ENCODE peak calls at places on chromosomes 5 and 9, in six cellular contexts. B is astrocyte, J is tibial nerve, A is gastrocnemius medialis, S is breast epithelium, F is neural progenitor cell. Z is an unnamed sample. For H3K36me3, the result is how much of the 10 kb centered on the place peaks cover.

GRCh38 chr5:39584921-39585320 is 160.1 kb upstream of the DAB2 start:
- DNase-seq in A (no peak), S (no peak), B (peak), J (no peak), F (no peak), Z (no peak)

GRCh38 chr9:70034292-70034711 is 9.3 kb upstream of the MAMDC2 start:
- DNase-seq in B (peak), F (no peak), A (no peak), S (no peak), J (no peak), Z (no peak)

GRCh38 chr9:136864996-136865767 is 926 bp downstream of the EDF1 start:
- DNase-seq in J (no peak), S (no peak), B (no peak), A (no peak), F (no peak), Z (no peak)

GRCh38 chr9:120136685-120137084 is 443.3 kb downstream of the CDK5RAP2 start:
- DNase-seq in J (no peak), B (peak), A (no peak), S (no peak), F (no peak), Z (no peak)

GRCh38 chr5:24823625-24824024 is 178.8 kb upstream of the CDH10 start:
- DNase-seq in J (no peak), F (no peak), B (no peak), A (no peak), S (no peak), Z (peak)

GRCh38 chr9:78958887-78959286 is 612.9 kb upstream of the TLE4 start:
- DNase-seq in J (no peak), S (no peak), F (no peak), A (no peak), B (no peak), Z (no peak)

GRCh38 chr5:71471193-71471592 is 15.7 kb downstream of the BDP1 start:
- DNase-seq in B (peak), A (no peak), F (no peak), J (no peak), S (no peak), Z (no peak)

GRCh38 chr5:10789726-10790125 is 28.7 kb upstream of the DAP start:
- DNase-seq in S (no peak), A (no peak), J (no peak), F (no peak), B (peak), Z (no peak)

GRCh38 chr5:58499951-58500350 is 8.7 kb downstream of the GAPT start:
- DNase-seq in A (no peak), S (no peak), F (no peak), J (no peak), B (no peak), Z (no peak)

GRCh38 chr5:93894471-93895354 is 153.3 kb upstream of the POU5F2 start:
- DNase-seq in S (no peak), F (no peak), B (no peak), A (no peak), J (no peak), Z (peak)

GRCh38 chr9:35695801-35696420 is 6.2 kb upstream of the TPM2 start:
- DNase-seq in F (no peak), B (peak), J (no peak), A (no peak), S (no peak), Z (no peak)

GRCh38 chr9:35698231-35698630 is 8.5 kb upstream of the TPM2 start:
- DNase-seq in J (no peak), F (no peak), B (no peak), S (no peak), A (no peak), Z (no peak)

GRCh38 chr9:35696520-35697215 is 6.9 kb upstream of the TPM2 start:
- DNase-seq in J (peak), A (peak), B (no peak), F (peak), S (no peak), Z (peak)

GRCh38 chr9:35700031-35700430 is 10.3 kb upstream of the TPM2 start:
- DNase-seq in A (no peak), F (no peak), J (no peak), B (no peak), S (no peak), Z (no peak)

GRCh38 chr9:35697486-35697885 is 7.8 kb upstream of the TPM2 start:
- DNase-seq in B (no peak), F (no peak), S (no peak), J (no peak), A (no peak), Z (no peak)
- H3K36me3 ChIP-seq in B (half or more), F (under half), S (under half), J (under half), A (half or more), Z (half or more)

GRCh38 chr9:4691794-4692193 is 12.4 kb downstream of the CDC37L1 start:
- DNase-seq in F (no peak), S (no peak), J (no peak), A (no peak), B (peak), Z (no peak)
- H3K36me3 ChIP-seq in F (under half), S (under half), J (under half), A (under half), B (under half), Z (under half)

GRCh38 chr5:136067422-136067821 is 38.6 kb downstream of the TGFBI start:
- DNase-seq in A (no peak), S (no peak), B (no peak), F (no peak), J (no peak), Z (no peak)
- H3K36me3 ChIP-seq in A (under half), S (under half), B (half or more), F (under half), J (under half), Z (under half)

GRCh38 chr5:96816991-96817390 is 9.2 kb upstream of the ERAP1 start:
- DNase-seq in F (no peak), A (no peak), J (no peak), S (no peak), B (no peak), Z (no peak)
- H3K36me3 ChIP-seq in F (under half), A (under half), J (under half), S (under half), B (under half), Z (under half)